ENCODE peak calls at places on chromosomes 7 and 10, in eight cellular contexts. L is tibial nerve; A is NCI-H1092 treated with DMSO at 0.1 percent for 48 hours; U is NCI-H2107; J is left cardiac atrium; Z is fibroblast of lung; V is tibial artery; E is activated CD4-positive, CD25-positive, alpha-beta regulatory T cell. B is an unnamed sample.
A peak's percentile ranks its signal among the peaks of the same experiment; 100 is the strongest.

GRCh38 chr7:126689037-126689436 is 563.7 kb downstream of the GRM8 start:
- DNase-seq in V (no peak), E (no peak), Z (peak; percentile 59), A (no peak), J (no peak), L (no peak), U (no peak), B (no peak)

GRCh38 chr10:32943854-32944661 is 14.0 kb downstream of the ITGB1 start:
- DNase-seq in A (no peak), J (peak; percentile 22), L (no peak), Z (peak; percentile 50), E (no peak), V (no peak), U (no peak), B (no peak)

GRCh38 chr10:126226205-126226604 is 162.1 kb downstream of the ADAM12 start:
- DNase-seq in J (no peak), A (no peak), L (no peak), V (no peak), U (no peak), Z (no peak), E (no peak), B (no peak)

GRCh38 chr10:17088118-17088806 is 41.3 kb downstream of the CUBN start:
- DNase-seq in U (no peak), A (no peak), L (no peak), J (no peak), E (no peak), V (no peak), Z (peak; percentile 81), B (no peak)

GRCh38 chr7:56083150-56083785 is 9.5 kb downstream of the PHKG1 start:
- DNase-seq in E (no peak), V (peak; percentile 80), U (peak; percentile 53), J (peak; percentile 53), Z (no peak), A (peak; percentile 84), L (no peak), B (peak; percentile 86)

GRCh38 chr10:59387951-59388431 is 25.6 kb upstream of the FAM13C start:
- DNase-seq in L (no peak), J (no peak), U (no peak), E (no peak), V (peak; percentile 65), A (no peak), Z (peak; percentile 99), B (no peak)

GRCh38 chr7:873367-874002 is 2.9 kb upstream of the GET4 start:
- DNase-seq in A (peak; percentile 78), J (peak; percentile 89), U (peak; percentile 79), Z (peak; percentile 57), E (no peak), L (peak; percentile 75), V (peak; percentile 87), B (peak; percentile 83)

GRCh38 chr7:7799138-7799537 is 80.7 kb upstream of the RPA3 start:
- DNase-seq in V (no peak), L (no peak), U (no peak), Z (peak; percentile 18), J (no peak), E (no peak), A (no peak), B (no peak)

GRCh38 chr7:1762238-1762945 is 92.3 kb downstream of the ELFN1 start:
- DNase-seq in E (no peak), A (no peak), L (no peak), Z (no peak), V (no peak), J (no peak), U (no peak), B (no peak)

GRCh38 chr7:80403686-80404241 is 108.1 kb downstream of the GNAT3 start:
- DNase-seq in E (no peak), J (no peak), A (no peak), L (no peak), Z (peak; percentile 60), U (no peak), V (no peak), B (no peak)